ENCODE peak calls at places on chromosomes 5 and 9, in eight cellular contexts. E, Q, J, L, B, O, P and W are unnamed samples.

GRCh38 chr9:110446171-110446570 is 108.5 kb upstream of the TXNDC8 start:
- DNase-seq in E (peak), B (no peak), Q (no peak), P (no peak), J (no peak), L (no peak), O (no peak), W (no peak)

GRCh38 chr5:135833961-135834638 is 363 bp upstream of the SLC25A48 start:
- DNase-seq in P (no peak), O (no peak), Q (no peak), L (no peak), B (no peak), J (no peak), E (no peak), W (no peak)

GRCh38 chr5:65893749-65894430 is 32.5 kb upstream of the ERBIN start:
- DNase-seq in Q (no peak), O (no peak), B (no peak), P (no peak), J (no peak), E (no peak), L (no peak), W (no peak)

GRCh38 chr5:107985144-107985543 is 314.4 kb upstream of the EFNA5 start:
- DNase-seq in J (no peak), B (no peak), L (no peak), O (no peak), P (no peak), E (no peak), Q (no peak), W (no peak)

GRCh38 chr9:111348821-111349271 is 18.8 kb upstream of the OR2K2 start:
- DNase-seq in P (no peak), O (no peak), J (no peak), E (peak), B (no peak), L (no peak), Q (no peak), W (no peak)

GRCh38 chr9:138122676-138123075 is 245.1 kb downstream of the CACNA1B start:
- DNase-seq in E (no peak), O (no peak), J (no peak), L (no peak), Q (no peak), B (no peak), P (no peak), W (no peak)

GRCh38 chr9:34072868-34073590 is 24.3 kb upstream of the UBAP2 start:
- DNase-seq in Q (peak), E (peak), B (no peak), O (no peak), L (no peak), P (no peak), J (no peak), W (no peak)

GRCh38 chr5:141476132-141476909 is 555 bp downstream of the PCDHGC3 start:
- DNase-seq in O (peak), P (no peak), L (no peak), J (no peak), Q (peak), E (peak), B (no peak), W (peak)

GRCh38 chr5:57441557-57441956 is 41.1 kb downstream of the ACTBL2 start:
- DNase-seq in Q (no peak), J (no peak), E (peak), B (no peak), L (no peak), O (no peak), P (no peak), W (no peak)

GRCh38 chr9:137052293-137052692 is 1.6 kb downstream of the ENTPD2 start:
- DNase-seq in O (no peak), E (no peak), L (no peak), P (no peak), Q (no peak), B (no peak), J (no peak), W (no peak)

GRCh38 chr5:61333351-61334223 is 1.5 kb downstream of the ZSWIM6 start:
- DNase-seq in Q (no peak), L (no peak), O (peak), E (no peak), J (peak), B (peak), P (no peak), W (peak)

GRCh38 chr5:159097461-159098284 is 2.0 kb downstream of the EBF1 start:
- DNase-seq in J (no peak), O (peak), B (no peak), L (no peak), P (no peak), E (peak), Q (no peak), W (peak)

GRCh38 chr5:117877731-117878130 is 1110.6 kb downstream of the DTWD2 start:
- DNase-seq in L (no peak), B (no peak), P (no peak), O (no peak), J (no peak), E (no peak), Q (no peak), W (peak)

GRCh38 chr5:82635561-82636288 is 357.6 kb upstream of the RPS23 start:
- DNase-seq in E (peak), L (no peak), P (no peak), O (no peak), J (no peak), Q (no peak), B (no peak), W (no peak)

GRCh38 chr9:12923472-12924009 is 148.7 kb downstream of the LURAP1L start:
- DNase-seq in Q (no peak), L (no peak), E (peak), O (no peak), B (no peak), P (no peak), J (no peak), W (no peak)

GRCh38 chr5:100828071-100828689 is 74.9 kb downstream of the ST8SIA4 start:
- DNase-seq in B (no peak), Q (no peak), L (no peak), P (no peak), O (peak), J (no peak), E (no peak), W (no peak)

GRCh38 chr9:129272348-129273025 is 94.4 kb upstream of the IER5L start:
- DNase-seq in L (no peak), J (no peak), O (no peak), E (no peak), Q (no peak), P (no peak), B (no peak), W (no peak)

GRCh38 chr5:5335708-5336211 is 86.7 kb upstream of the ICE1 start:
- DNase-seq in P (no peak), E (peak), Q (no peak), L (no peak), O (no peak), J (no peak), B (no peak), W (no peak)

GRCh38 chr5:140835622-140836510 is 1.8 kb downstream of the PCDHA7 start:
- DNase-seq in J (no peak), O (no peak), E (no peak), B (no peak), P (no peak), L (no peak), Q (no peak), W (no peak)

GRCh38 chr5:157085930-157086329 is 22.9 kb downstream of the HAVCR2 start:
- DNase-seq in Q (no peak), P (no peak), L (no peak), B (no peak), J (no peak), O (no peak), E (no peak), W (no peak)

GRCh38 chr9:122087406-122088200 is 5.5 kb downstream of the TTLL11 start:
- DNase-seq in B (no peak), P (no peak), Q (no peak), O (no peak), L (no peak), J (no peak), E (peak), W (no peak)

GRCh38 chr9:91060520-91061343 is 259.1 kb downstream of the SYK start:
- DNase-seq in E (peak), B (no peak), P (no peak), J (no peak), Q (peak), O (no peak), L (no peak), W (no peak)

GRCh38 chr9:112037281-112038016 is 137.6 kb downstream of the SUSD1 start:
- DNase-seq in Q (no peak), L (peak), P (peak), E (peak), J (no peak), O (peak), B (peak), W (no peak)

GRCh38 chr9:75918909-75919308 is 28.4 kb downstream of the PCSK5 start:
- DNase-seq in P (no peak), L (no peak), J (no peak), Q (no peak), O (no peak), B (no peak), E (no peak), W (no peak)

GRCh38 chr5:10138385-10139057 is 111.2 kb downstream of the ATPSCKMT start:
- DNase-seq in B (no peak), E (no peak), P (no peak), O (no peak), Q (no peak), L (no peak), J (no peak), W (no peak)

GRCh38 chr5:140509898-140510297 is 37.6 kb upstream of the EIF4EBP3 start:
- DNase-seq in J (no peak), P (no peak), L (no peak), Q (no peak), B (no peak), O (no peak), E (no peak), W (no peak)

GRCh38 chr5:21654-22233 is 70.2 kb upstream of the PLEKHG4B start:
- DNase-seq in B (no peak), O (no peak), E (peak), L (no peak), P (no peak), J (no peak), Q (no peak), W (peak)

GRCh38 chr5:69136296-69136695 is 30.7 kb upstream of the CCNB1 start:
- DNase-seq in B (no peak), O (peak), J (no peak), Q (no peak), L (no peak), E (no peak), P (no peak), W (no peak)

GRCh38 chr9:91273853-91274552 is 87.7 kb downstream of the AUH start:
- DNase-seq in P (no peak), J (no peak), Q (no peak), B (no peak), L (no peak), E (peak), O (no peak), W (no peak)

GRCh38 chr9:4805519-4805918 is 12.8 kb downstream of the RCL1 start:
- DNase-seq in B (no peak), P (no peak), J (no peak), Q (no peak), L (no peak), O (no peak), E (no peak), W (no peak)

GRCh38 chr5:127299678-127300077 is 9.1 kb downstream of the MEGF10 start:
- DNase-seq in P (no peak), L (no peak), O (no peak), Q (no peak), B (no peak), J (no peak), E (no peak), W (peak)

GRCh38 chr5:118996098-118996497 is 7.8 kb upstream of the DTWD2 start:
- DNase-seq in E (no peak), P (no peak), B (no peak), J (no peak), O (no peak), L (no peak), Q (no peak), W (no peak)

GRCh38 chr5:1814183-1815020 is 13.2 kb downstream of the NDUFS6 start:
- DNase-seq in J (no peak), B (no peak), P (no peak), O (no peak), E (no peak), L (no peak), Q (no peak), W (no peak)

GRCh38 chr5:177094224-177095087 is 7.7 kb downstream of the FGFR4 start:
- DNase-seq in J (no peak), B (no peak), L (no peak), E (peak), O (no peak), P (no peak), Q (peak), W (no peak)